ENCODE peak calls at places on chromosomes 4 and X, in nine cellular contexts. G is body of pancreas; F is heart right ventricle; M is sigmoid colon; B is psoas muscle; Q is AG04450; W is CD8-positive, alpha-beta T cell; P is GM12878; S is CD8-positive, alpha-beta memory T cell. R is an unnamed sample.
A peak's percentile ranks its signal among the peaks of the same experiment; 100 is the strongest.

GRCh38 chr4:156933633-156934258 is 37.9 kb downstream of the PDGFC start:
- DNase-seq in S (no peak), W (no peak), G (no peak), M (no peak), P (no peak), F (no peak), Q (peak; percentile 49), B (no peak), R (peak; percentile 49)

GRCh38 chrX:71081348-71082148 is 13.4 kb upstream of the SNX12 start:
- DNase-seq in G (no peak), S (no peak), B (no peak), F (no peak), W (no peak), P (no peak), M (no peak), Q (no peak), R (peak; percentile 44)

GRCh38 chr4:5054532-5054931 is 3.3 kb downstream of the STK32B start:
- DNase-seq in G (no peak), M (no peak), F (no peak), S (no peak), P (no peak), B (no peak), Q (no peak), W (no peak), R (no peak)

GRCh38 chr4:6767725-6768538 is 14.6 kb upstream of the KIAA0232 start:
- DNase-seq in F (no peak), B (peak; percentile 34), S (no peak), G (no peak), P (no peak), W (no peak), M (peak; percentile 53), Q (no peak), R (no peak)

GRCh38 chrX:72641601-72642000 is 69.0 kb upstream of the HDAC8 start:
- DNase-seq in B (no peak), W (no peak), Q (no peak), F (no peak), S (no peak), G (no peak), P (no peak), M (no peak), R (no peak)

GRCh38 chr4:109472343-109472761 is 38.7 kb downstream of the SEC24B start:
- DNase-seq in Q (peak; percentile 30), M (no peak), F (no peak), W (no peak), S (no peak), B (no peak), P (no peak), G (no peak), R (peak; percentile 70)

GRCh38 chr4:40241936-40242590 is 45.2 kb downstream of the RHOH start:
- DNase-seq in S (no peak), F (no peak), G (no peak), B (no peak), Q (no peak), M (no peak), W (no peak), P (no peak), R (no peak)

GRCh38 chrX:1592128-1592862 is 891 bp downstream of the AKAP17A start:
- DNase-seq in W (no peak), Q (no peak), F (no peak), P (no peak), B (no peak), M (no peak), G (no peak), S (no peak), R (no peak)

GRCh38 chr4:85489273-85489672 is 14.3 kb downstream of the ARHGAP24 start:
- DNase-seq in G (no peak), Q (no peak), M (no peak), F (no peak), B (no peak), P (no peak), S (no peak), W (no peak), R (peak; percentile 35)

GRCh38 chr4:85482000-85482738 is 7.2 kb downstream of the ARHGAP24 start:
- DNase-seq in B (no peak), P (no peak), M (no peak), S (no peak), F (no peak), Q (no peak), W (no peak), G (peak; percentile 35), R (no peak)

GRCh38 chr4:85491527-85491926 is 16.6 kb downstream of the ARHGAP24 start:
- DNase-seq in S (no peak), W (no peak), G (no peak), Q (no peak), M (no peak), P (no peak), F (no peak), B (no peak), R (no peak)

GRCh38 chr4:85488416-85488815 is 13.5 kb downstream of the ARHGAP24 start:
- DNase-seq in G (no peak), M (no peak), Q (no peak), F (no peak), P (no peak), S (no peak), W (no peak), B (no peak), R (no peak)

DNA sequence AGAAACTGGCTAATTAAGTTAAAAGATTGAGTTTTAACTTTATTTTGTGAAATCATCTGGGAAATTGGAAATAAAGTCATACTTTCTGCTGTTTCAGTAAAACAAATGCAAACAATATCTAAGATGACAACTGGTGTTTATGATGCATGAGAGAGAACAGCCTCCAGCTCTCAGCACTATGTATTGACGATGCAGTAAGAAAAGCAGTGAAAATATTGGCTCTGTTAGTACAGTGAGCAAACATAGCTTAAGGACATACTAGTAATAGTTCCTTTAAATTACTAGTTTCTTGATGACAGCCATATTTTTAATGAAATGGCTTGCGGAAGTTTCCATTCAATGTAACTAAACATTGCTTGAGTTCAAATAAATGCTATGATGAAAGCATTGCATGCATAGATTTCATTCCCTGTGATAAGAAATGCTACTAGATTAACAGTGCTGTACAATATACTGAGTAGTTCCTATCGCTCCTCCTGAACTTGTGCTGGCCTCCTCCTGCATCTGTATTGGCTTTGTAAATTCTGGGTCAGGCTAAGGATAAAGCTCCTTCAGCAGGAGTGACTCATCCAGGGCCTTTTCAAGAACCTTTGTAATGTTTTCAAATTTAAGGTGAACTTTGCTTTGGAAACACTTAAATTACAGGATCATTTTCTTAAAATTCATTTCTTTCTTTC is 11.6 kb downstream of the ARHGAP24 start:
- DNase-seq in G (no peak), B (no peak), S (no peak), M (no peak), P (no peak), Q (no peak), F (no peak), W (no peak), R (peak; percentile 66)
- H3K4me3 ChIP-seq in G (no peak overlapping the region), B (no peak overlapping the region), S (no peak overlapping the region), M (no peak overlapping the region), P (no peak overlapping the region), Q (no peak overlapping the region), F (no peak overlapping the region), W (no peak overlapping the region), R (no peak overlapping the region)

GRCh38 chr4:55931043-55931442 is 17.7 kb upstream of the CEP135 start:
- DNase-seq in F (no peak), B (no peak), P (no peak), G (no peak), W (no peak), Q (no peak), M (no peak), S (no peak), R (no peak)

GRCh38 chr4:55925235-55925634 is 23.5 kb upstream of the CEP135 start:
- DNase-seq in Q (no peak), P (no peak), F (no peak), M (no peak), S (no peak), B (no peak), G (no peak), W (no peak), R (peak; percentile 5)

GRCh38 chr4:55931833-55932232 is 16.9 kb upstream of the CEP135 start:
- DNase-seq in S (no peak), B (no peak), Q (peak; percentile 67), M (no peak), P (no peak), F (no peak), W (no peak), G (no peak), R (peak; percentile 18)

GRCh38 chr4:55927776-55928437 is 20.8 kb upstream of the CEP135 start:
- DNase-seq in W (no peak), G (no peak), P (no peak), S (no peak), F (no peak), M (no peak), Q (no peak), B (no peak), R (peak; percentile 25)

GRCh38 chr4:55926610-55927009 is 22.1 kb upstream of the CEP135 start:
- DNase-seq in S (no peak), P (no peak), F (no peak), W (no peak), Q (no peak), M (no peak), G (no peak), B (no peak), R (no peak)
- H3K4me3 ChIP-seq in S (no peak overlapping the region), P (no peak overlapping the region), F (no peak overlapping the region), W (no peak overlapping the region), Q (no peak overlapping the region), M (no peak overlapping the region), G (no peak overlapping the region), B (no peak overlapping the region), R (no peak overlapping the region)

DNA sequence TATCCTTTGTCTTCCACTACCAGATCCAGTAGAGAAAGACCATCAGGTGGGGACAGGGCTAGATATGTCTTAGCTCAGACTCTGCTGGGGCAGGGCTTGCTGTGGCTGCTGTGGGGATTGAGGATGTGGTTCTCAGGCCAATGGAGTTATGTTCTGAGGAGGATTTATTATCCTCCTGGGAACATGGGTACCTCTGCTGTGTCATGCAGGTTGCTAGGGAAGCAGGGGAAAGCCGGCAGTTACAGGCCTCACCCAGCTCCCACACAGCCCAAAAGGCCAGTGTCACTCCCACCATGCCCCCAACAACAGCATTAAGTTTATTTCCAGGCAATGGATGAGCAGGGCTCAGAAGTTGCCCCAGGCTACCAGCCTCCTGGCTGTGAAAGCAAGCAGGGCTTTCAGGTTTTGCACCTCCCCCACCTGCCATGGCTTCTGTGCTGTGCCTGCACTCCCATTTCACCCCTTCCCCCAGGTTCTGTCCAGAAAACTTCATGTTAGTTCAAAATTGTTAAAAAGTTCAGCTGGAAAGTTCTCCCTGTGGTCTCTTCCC is 879.9 kb downstream of the ARAP2 start:
- DNase-seq in S (no peak), Q (no peak), B (no peak), G (no peak), P (no peak), W (no peak), F (no peak), M (no peak), R (no peak)
- H3K4me3 ChIP-seq in S (no peak overlapping the region), Q (no peak overlapping the region), B (no peak overlapping the region), G (no peak overlapping the region), P (no peak overlapping the region), W (no peak overlapping the region), F (no peak overlapping the region), M (no peak overlapping the region), R (no peak overlapping the region)

DNA sequence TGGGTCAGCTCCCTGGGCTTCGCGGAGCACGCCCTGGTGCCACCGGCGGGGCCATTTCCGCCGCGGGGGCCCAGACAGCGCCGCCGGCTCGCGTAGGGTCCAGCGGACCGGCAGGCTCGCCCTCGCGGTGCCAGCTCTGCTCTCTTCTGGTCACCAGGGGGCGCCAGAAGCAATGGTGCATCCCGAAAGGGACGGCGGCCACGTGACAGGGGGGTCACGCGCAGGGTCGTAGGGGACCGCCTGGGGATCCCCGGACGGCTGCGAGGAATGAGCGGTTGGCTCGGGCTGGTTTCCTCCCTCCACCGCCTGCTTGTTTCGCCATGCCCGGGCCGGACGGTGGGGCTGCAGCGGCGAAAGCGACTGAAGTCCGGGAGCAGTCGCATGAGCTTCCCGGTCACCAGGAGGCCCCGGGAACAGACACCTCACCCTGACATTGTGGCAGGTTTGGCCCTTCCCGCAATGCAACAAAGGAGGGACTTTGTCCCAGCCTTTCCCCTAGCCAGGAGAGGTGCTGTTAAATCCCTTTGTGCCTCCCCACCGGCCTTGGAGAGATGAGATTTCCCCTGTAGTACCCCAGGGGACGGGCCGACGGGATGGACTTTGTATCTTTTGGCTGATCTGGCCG is 15.8 kb downstream of the ZCCHC12 start:
- DNase-seq in F (peak; percentile 83), B (peak; percentile 85), S (peak; percentile 29), Q (no peak), P (no peak), M (peak; percentile 87), W (peak; percentile 8), G (peak; percentile 72), R (peak; percentile 45)
- H3K4me3 ChIP-seq in F (peak overlapping the region; percentile 58), B (peak overlapping the region; percentile 72), S (no peak overlapping the region), Q (peak overlapping the region; percentile 52), P (no peak overlapping the region), M (peak overlapping the region; percentile 50), W (peak overlapping the region; percentile 30), G (no peak overlapping the region), R (peak overlapping the region; percentile 45)